ENCODE peak calls at places on chromosomes 7 and 10, in four cellular contexts. S, G, P and K are unnamed samples.

GRCh38 chr10:68088744-68089143 is 13.7 kb upstream of the HERC4 start:
- DNase-seq in S (no peak), G (no peak), P (no peak), K (no peak)

GRCh38 chr7:7897509-7897908 is 71.1 kb upstream of the GLCCI1 start:
- DNase-seq in S (no peak), G (no peak), P (no peak), K (no peak)

GRCh38 chr10:60138026-60138425 is 231.7 kb upstream of the CCDC6 start:
- DNase-seq in S (no peak), G (no peak), P (no peak), K (no peak)

GRCh38 chr7:151309306-151309705 is 32.3 kb upstream of the NUB1 start:
- DNase-seq in S (no peak), G (no peak), P (no peak), K (no peak)

GRCh38 chr7:81789406-81790139 is 19.7 kb upstream of the HGF start:
- DNase-seq in S (no peak), G (no peak), P (no peak), K (no peak)

GRCh38 chr10:64116731-64117130 is 595.5 kb downstream of the REEP3 start:
- DNase-seq in S (no peak), G (no peak), P (no peak), K (no peak)

GRCh38 chr7:28718042-28718452 is 240.1 kb downstream of the TRIL start:
- DNase-seq in S (no peak), G (no peak), P (no peak), K (no peak)

GRCh38 chr7:97218767-97219166 is 101.3 kb downstream of the SDHAF3 start:
- DNase-seq in S (no peak), G (no peak), P (no peak), K (no peak)

GRCh38 chr10:78520737-78521430 is 487.2 kb downstream of the RPS24 start:
- DNase-seq in S (peak), G (peak), P (peak), K (peak)

GRCh38 chr7:34739651-34740300 is 81.8 kb downstream of the NPSR1 start:
- DNase-seq in S (no peak), G (no peak), P (no peak), K (no peak)

GRCh38 chr7:27964840-27965239 is 215.8 kb downstream of the JAZF1 start:
- DNase-seq in S (no peak), G (no peak), P (no peak), K (no peak)

GRCh38 chr10:86341361-86341811 is 25.2 kb downstream of the GRID1 start:
- DNase-seq in S (no peak), G (no peak), P (no peak), K (no peak)

GRCh38 chr7:26191974-26192479 is 8.5 kb downstream of the HNRNPA2B1 start:
- DNase-seq in S (no peak), G (no peak), P (no peak), K (no peak)

DNA sequence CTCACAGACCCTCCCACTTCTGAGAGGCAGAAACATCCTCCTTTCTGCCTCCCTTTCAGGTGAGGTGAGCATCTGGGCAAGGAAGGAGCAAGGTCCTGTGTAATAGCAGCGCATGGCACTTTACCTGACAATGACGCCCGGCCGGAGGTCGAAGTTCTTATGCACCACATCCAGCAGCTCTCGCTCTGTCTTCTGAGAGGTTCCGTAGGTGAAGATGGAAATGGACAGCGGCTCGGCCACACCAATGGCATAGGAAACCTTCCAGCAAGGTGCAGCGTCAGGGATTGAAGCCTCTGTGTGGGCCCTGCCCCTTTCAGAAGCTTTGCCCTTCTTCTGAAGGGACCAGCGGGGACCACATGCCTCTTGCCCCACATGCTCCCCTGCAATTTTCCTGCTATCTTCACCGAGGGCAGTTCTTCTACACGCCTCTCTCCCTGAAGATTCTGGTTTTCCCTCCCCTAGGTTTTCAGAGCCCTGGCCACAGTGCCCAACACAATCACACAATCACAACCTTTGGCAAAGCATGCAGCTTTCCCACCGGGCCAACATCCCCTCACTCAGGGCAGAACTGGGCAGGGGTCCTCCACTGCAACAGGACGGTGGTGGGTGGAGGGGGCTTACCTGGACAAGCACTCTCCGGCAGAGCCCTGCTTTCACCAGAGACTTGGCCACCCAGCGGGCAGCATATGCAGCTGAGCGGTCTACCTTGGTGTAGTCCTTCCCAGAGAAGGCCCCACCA is 14.9 kb downstream of the MAT1A start:
- DNase-seq in S (no peak), G (no peak), P (no peak), K (no peak)
- TF ChIP-seq ELF4 in S (no peak), G (no peak), P (no peak), K (no peak)

GRCh38 chr10:31630866-31631567 is 297.6 kb downstream of the ARHGAP12 start:
- DNase-seq in S (no peak), G (no peak), P (no peak), K (no peak)
- TF ChIP-seq ELF4 in S (no peak), G (no peak), P (no peak), K (no peak)

GRCh38 chr7:22730921-22731654 is 4.1 kb downstream of the IL6 start:
- DNase-seq in S (no peak), G (no peak), P (no peak), K (no peak)
- TF ChIP-seq ELF4 in S (no peak), G (no peak), P (no peak), K (no peak)

GRCh38 chr7:3520206-3520605 is 219.2 kb downstream of the SDK1 start:
- DNase-seq in S (no peak), G (peak), P (no peak), K (no peak)
- TF ChIP-seq ELF4 in S (no peak), G (no peak), P (no peak), K (no peak)

DNA sequence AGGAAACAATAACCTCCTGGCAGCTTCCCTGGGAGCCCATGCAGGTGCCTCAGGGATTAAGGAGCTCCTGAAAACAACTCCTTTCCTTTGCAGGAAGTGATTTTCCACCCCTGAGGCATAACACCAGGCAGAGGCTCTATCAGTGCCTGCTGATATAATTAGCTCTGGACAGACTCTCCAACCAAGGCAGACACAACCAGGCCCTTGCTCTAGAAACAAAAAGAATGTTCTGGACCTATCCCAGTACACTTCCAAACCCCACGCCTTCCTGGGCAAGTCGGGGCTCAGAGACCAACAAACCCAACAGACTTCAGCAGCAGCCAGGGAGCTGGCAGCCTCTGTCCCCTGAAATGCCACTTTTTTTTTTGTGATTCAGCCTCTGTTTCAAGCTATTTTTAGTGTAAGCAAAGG is 247.1 kb downstream of the KCNMA1 start:
- DNase-seq in S (no peak), G (no peak), P (no peak), K (no peak)
- TF ChIP-seq ELF4 in S (no peak), G (no peak), P (no peak), K (no peak)

DNA sequence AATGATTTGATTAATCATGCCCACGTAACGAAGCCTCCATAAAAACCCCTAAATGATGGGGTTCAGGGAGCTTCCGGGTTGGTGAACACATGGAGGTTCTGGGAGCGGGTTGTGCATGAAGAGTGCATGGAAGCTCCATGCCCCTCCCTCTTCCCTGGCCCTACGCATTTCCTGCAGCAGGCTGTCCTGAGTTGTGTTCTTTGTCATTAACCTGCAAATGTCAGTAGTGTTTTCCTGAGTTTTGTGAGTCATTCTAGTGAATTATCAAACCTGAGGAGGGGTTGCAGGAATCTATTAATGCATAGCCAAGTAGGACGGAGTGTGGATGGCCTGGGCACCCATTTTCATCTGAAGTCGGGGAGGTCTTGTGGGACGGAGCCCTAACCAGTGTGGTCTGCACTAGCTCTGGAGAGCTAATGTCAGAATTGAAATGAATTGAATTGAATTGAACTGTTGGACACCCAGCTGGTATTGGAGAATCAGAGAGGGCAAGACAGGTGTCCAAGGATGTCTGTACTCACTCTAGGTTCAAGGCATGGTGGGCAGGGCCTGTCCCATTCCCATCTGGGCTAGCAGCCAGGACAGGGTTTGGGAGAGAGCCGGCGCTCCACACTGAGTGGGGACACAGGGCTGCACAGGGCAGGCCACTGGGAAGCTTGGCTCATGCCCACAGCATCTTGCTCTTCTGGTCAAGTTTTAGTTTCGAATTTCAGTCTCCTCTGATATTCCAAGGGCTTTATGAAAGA is 22.3 kb upstream of the ARHGAP22 start:
- DNase-seq in S (no peak), G (no peak), P (no peak), K (no peak)
- TF ChIP-seq ELF4 in S (no peak), G (no peak), P (no peak), K (no peak)

GRCh38 chr10:6052247-6053221 is 9.6 kb downstream of the IL2RA start:
- DNase-seq in S (no peak), G (no peak), P (no peak), K (no peak)
- TF ChIP-seq ELF4 in S (no peak), G (no peak), P (no peak), K (no peak)

DNA sequence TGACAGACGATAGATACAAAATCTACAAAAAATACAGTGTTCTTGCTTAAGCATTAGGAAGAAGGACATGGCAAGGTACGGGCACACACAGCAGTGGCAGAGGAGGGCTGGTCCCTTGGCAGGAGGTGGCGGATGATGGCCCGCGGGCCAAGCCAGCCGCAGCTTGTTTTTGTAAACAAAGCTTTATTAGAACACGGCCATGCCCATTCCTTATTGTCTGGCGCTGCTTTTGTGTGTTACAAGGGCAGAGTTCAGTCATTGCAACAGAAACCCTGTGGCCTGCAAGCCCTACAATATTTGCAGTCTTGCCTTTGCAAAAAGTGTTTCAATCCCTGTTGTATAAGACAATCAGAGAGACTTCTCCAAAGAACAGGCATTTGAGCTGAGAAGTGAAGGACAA is 30.7 kb downstream of the FGFR2 start:
- DNase-seq in S (no peak), G (peak), P (no peak), K (no peak)
- TF ChIP-seq ELF4 in S (no peak), G (no peak), P (no peak), K (no peak)

DNA sequence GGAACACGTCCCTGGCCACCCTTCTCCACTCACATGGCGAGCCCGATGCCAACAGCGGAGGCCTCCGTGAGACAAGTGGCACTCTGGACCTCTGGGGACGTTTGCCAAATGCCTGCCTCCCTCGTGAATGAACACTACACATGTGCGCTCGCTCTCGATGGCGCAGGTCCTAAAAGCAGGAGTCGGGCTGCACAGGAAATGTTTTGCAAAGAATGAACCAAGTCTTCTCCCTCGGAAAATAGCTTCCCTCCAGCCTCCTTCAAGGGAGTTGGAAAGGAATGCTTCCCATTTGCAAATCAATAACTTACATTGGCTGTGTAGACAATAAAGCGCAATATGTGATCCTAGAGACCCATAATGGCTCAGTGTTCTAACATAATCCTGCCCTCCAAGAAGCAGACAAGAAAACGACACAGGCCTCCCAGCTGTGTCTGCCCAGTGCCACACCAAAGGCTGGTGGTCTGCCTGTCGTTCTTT is 38.6 kb downstream of the ATXN7L1 start:
- DNase-seq in S (no peak), G (no peak), P (no peak), K (no peak)
- TF ChIP-seq ELF4 in S (no peak), G (no peak), P (no peak), K (no peak)